ENCODE peak calls at places on chromosomes 7 and 10, in eight cellular contexts. One of them, this sample, is unnamed.

GRCh38 chr7:18896343-18896975 is 221.0 kb downstream of the TWIST1 start:
- DNase-seq in stomach: no peak
- DNase-seq in spleen: no peak
- DNase-seq in esophagus squamous epithelium: no peak
- DNase-seq in ovary: no peak
- DNase-seq in adrenal gland: no peak
- DNase-seq in right lobe of liver: no peak
- DNase-seq in prostate gland: no peak
- DNase-seq in this sample: no peak

GRCh38 chr10:91104185-91105041 is 116.0 kb upstream of the PCGF5 start:
- DNase-seq in adrenal gland: no peak
- DNase-seq in spleen: no peak
- DNase-seq in ovary: no peak
- DNase-seq in esophagus squamous epithelium: no peak
- DNase-seq in stomach: no peak
- DNase-seq in right lobe of liver: no peak
- DNase-seq in prostate gland: no peak
- DNase-seq in this sample: no peak

GRCh38 chr7:71393661-71394060 is 261.7 kb downstream of the GALNT17 start:
- DNase-seq in right lobe of liver: no peak
- DNase-seq in prostate gland: no peak
- DNase-seq in stomach: no peak
- DNase-seq in ovary: no peak
- DNase-seq in adrenal gland: no peak
- DNase-seq in esophagus squamous epithelium: no peak
- DNase-seq in spleen: no peak
- DNase-seq in this sample: no peak

GRCh38 chr10:78787095-78787494 is 281.7 kb upstream of the ZMIZ1 start:
- DNase-seq in ovary: no peak
- DNase-seq in esophagus squamous epithelium: no peak
- DNase-seq in adrenal gland: no peak
- DNase-seq in right lobe of liver: no peak
- DNase-seq in prostate gland: no peak
- DNase-seq in spleen: no peak
- DNase-seq in stomach: no peak
- DNase-seq in this sample: no peak

GRCh38 chr10:5283305-5284158 is 81.2 kb upstream of the UCN3 start:
- DNase-seq in stomach: peak; percentile 76
- DNase-seq in esophagus squamous epithelium: no peak
- DNase-seq in adrenal gland: peak; percentile 74
- DNase-seq in prostate gland: peak; percentile 31
- DNase-seq in ovary: peak; percentile 39
- DNase-seq in right lobe of liver: peak; percentile 84
- DNase-seq in spleen: no peak
- DNase-seq in this sample: peak; percentile 75

GRCh38 chr10:78205457-78205856 is 171.8 kb downstream of the RPS24 start:
- DNase-seq in spleen: no peak
- DNase-seq in adrenal gland: no peak
- DNase-seq in prostate gland: no peak
- DNase-seq in right lobe of liver: no peak
- DNase-seq in esophagus squamous epithelium: no peak
- DNase-seq in stomach: no peak
- DNase-seq in ovary: no peak
- DNase-seq in this sample: no peak

GRCh38 chr7:77531038-77531437 is 6.1 kb upstream of the PTPN12 start:
- DNase-seq in right lobe of liver: no peak
- DNase-seq in stomach: no peak
- DNase-seq in spleen: no peak
- DNase-seq in esophagus squamous epithelium: no peak
- DNase-seq in prostate gland: no peak
- DNase-seq in adrenal gland: no peak
- DNase-seq in ovary: no peak
- DNase-seq in this sample: no peak

GRCh38 chr10:70843776-70844489 is 28.2 kb downstream of the SGPL1 start:
- DNase-seq in stomach: no peak
- DNase-seq in adrenal gland: no peak
- DNase-seq in prostate gland: no peak
- DNase-seq in right lobe of liver: no peak
- DNase-seq in ovary: no peak
- DNase-seq in esophagus squamous epithelium: no peak
- DNase-seq in spleen: no peak
- DNase-seq in this sample: no peak

GRCh38 chr7:28722684-28723083 is 235.4 kb downstream of the TRIL start:
- DNase-seq in prostate gland: no peak
- DNase-seq in right lobe of liver: no peak
- DNase-seq in esophagus squamous epithelium: no peak
- DNase-seq in ovary: no peak
- DNase-seq in spleen: no peak
- DNase-seq in stomach: no peak
- DNase-seq in adrenal gland: no peak
- DNase-seq in this sample: no peak

GRCh38 chr10:52261362-52261761 is 52.7 kb upstream of the DKK1 start:
- DNase-seq in right lobe of liver: no peak
- DNase-seq in spleen: no peak
- DNase-seq in ovary: no peak
- DNase-seq in stomach: no peak
- DNase-seq in prostate gland: no peak
- DNase-seq in adrenal gland: no peak
- DNase-seq in esophagus squamous epithelium: no peak
- DNase-seq in this sample: no peak

GRCh38 chr10:118307237-118307636 is 34.9 kb downstream of the FAM204A start:
- DNase-seq in prostate gland: no peak
- DNase-seq in right lobe of liver: no peak
- DNase-seq in stomach: no peak
- DNase-seq in spleen: no peak
- DNase-seq in ovary: no peak
- DNase-seq in adrenal gland: no peak
- DNase-seq in esophagus squamous epithelium: no peak
- DNase-seq in this sample: no peak

GRCh38 chr10:33617381-33617780 is 282.9 kb upstream of the NRP1 start:
- DNase-seq in stomach: no peak
- DNase-seq in spleen: no peak
- DNase-seq in prostate gland: no peak
- DNase-seq in ovary: no peak
- DNase-seq in right lobe of liver: no peak
- DNase-seq in adrenal gland: no peak
- DNase-seq in esophagus squamous epithelium: no peak
- DNase-seq in this sample: no peak

GRCh38 chr7:126574276-126574675 is 678.5 kb downstream of the GRM8 start:
- DNase-seq in prostate gland: no peak
- DNase-seq in esophagus squamous epithelium: no peak
- DNase-seq in adrenal gland: no peak
- DNase-seq in ovary: no peak
- DNase-seq in right lobe of liver: no peak
- DNase-seq in spleen: no peak
- DNase-seq in stomach: no peak
- DNase-seq in this sample: no peak

GRCh38 chr7:50792342-50793114 is 9.8 kb upstream of the GRB10 start:
- DNase-seq in esophagus squamous epithelium: no peak
- DNase-seq in prostate gland: no peak
- DNase-seq in stomach: no peak
- DNase-seq in adrenal gland: peak; percentile 44
- DNase-seq in spleen: peak; percentile 81
- DNase-seq in ovary: peak; percentile 53
- DNase-seq in right lobe of liver: peak; percentile 56
- DNase-seq in this sample: no peak

GRCh38 chr10:73209705-73210104 is 37.4 kb downstream of the DNAJC9 start:
- DNase-seq in right lobe of liver: no peak
- DNase-seq in prostate gland: no peak
- DNase-seq in stomach: no peak
- DNase-seq in ovary: no peak
- DNase-seq in adrenal gland: no peak
- DNase-seq in esophagus squamous epithelium: no peak
- DNase-seq in spleen: no peak
- DNase-seq in this sample: no peak

GRCh38 chr10:126661841-126662520 is 8.5 kb downstream of the C10orf90 start:
- DNase-seq in esophagus squamous epithelium: no peak
- DNase-seq in ovary: no peak
- DNase-seq in spleen: no peak
- DNase-seq in right lobe of liver: no peak
- DNase-seq in adrenal gland: no peak
- DNase-seq in prostate gland: no peak
- DNase-seq in stomach: no peak
- DNase-seq in this sample: no peak

GRCh38 chr7:55774327-55775050 is 88.1 kb downstream of the SEPTIN14 start:
- DNase-seq in ovary: no peak
- DNase-seq in adrenal gland: peak; percentile 26
- DNase-seq in esophagus squamous epithelium: no peak
- DNase-seq in spleen: no peak
- DNase-seq in prostate gland: peak; percentile 65
- DNase-seq in right lobe of liver: no peak
- DNase-seq in stomach: no peak
- DNase-seq in this sample: no peak

GRCh38 chr7:46859963-46860475 is 721.9 kb downstream of the TNS3 start:
- DNase-seq in prostate gland: no peak
- DNase-seq in esophagus squamous epithelium: no peak
- DNase-seq in right lobe of liver: no peak
- DNase-seq in ovary: no peak
- DNase-seq in adrenal gland: no peak
- DNase-seq in stomach: no peak
- DNase-seq in spleen: no peak
- DNase-seq in this sample: no peak

GRCh38 chr7:64187408-64187807 is 19.6 kb upstream of the ZNF735 start:
- DNase-seq in right lobe of liver: no peak
- DNase-seq in esophagus squamous epithelium: no peak
- DNase-seq in ovary: no peak
- DNase-seq in spleen: no peak
- DNase-seq in adrenal gland: no peak
- DNase-seq in stomach: no peak
- DNase-seq in prostate gland: no peak
- DNase-seq in this sample: no peak

GRCh38 chr7:137981175-137981574 is 20.7 kb downstream of the CREB3L2 start:
- DNase-seq in right lobe of liver: no peak
- DNase-seq in prostate gland: no peak
- DNase-seq in ovary: no peak
- DNase-seq in spleen: no peak
- DNase-seq in stomach: no peak
- DNase-seq in esophagus squamous epithelium: no peak
- DNase-seq in adrenal gland: no peak
- DNase-seq in this sample: no peak

GRCh38 chr10:87092861-87093460 is 1.7 kb downstream of the GLUD1 start:
- DNase-seq in stomach: no peak
- DNase-seq in ovary: no peak
- DNase-seq in prostate gland: peak; percentile 27
- DNase-seq in right lobe of liver: peak; percentile 74
- DNase-seq in spleen: no peak
- DNase-seq in esophagus squamous epithelium: no peak
- DNase-seq in adrenal gland: no peak
- DNase-seq in this sample: peak; percentile 50

GRCh38 chr10:110269641-110270318 is 34.9 kb downstream of the SMNDC1 start:
- DNase-seq in ovary: no peak
- DNase-seq in adrenal gland: no peak
- DNase-seq in right lobe of liver: peak; percentile 75
- DNase-seq in stomach: peak; percentile 28
- DNase-seq in prostate gland: peak; percentile 12
- DNase-seq in esophagus squamous epithelium: no peak
- DNase-seq in spleen: no peak
- DNase-seq in this sample: no peak

GRCh38 chr7:135501402-135501801 is 8.5 kb downstream of the CNOT4 start:
- DNase-seq in esophagus squamous epithelium: no peak
- DNase-seq in right lobe of liver: no peak
- DNase-seq in ovary: no peak
- DNase-seq in stomach: no peak
- DNase-seq in spleen: no peak
- DNase-seq in adrenal gland: no peak
- DNase-seq in prostate gland: no peak
- DNase-seq in this sample: no peak
- TF ChIP-seq CTCF in esophagus squamous epithelium: no peak
- TF ChIP-seq CTCF in right lobe of liver: no peak
- TF ChIP-seq CTCF in ovary: no peak
- TF ChIP-seq CTCF in stomach: no peak
- TF ChIP-seq CTCF in spleen: no peak
- TF ChIP-seq CTCF in adrenal gland: no peak
- TF ChIP-seq CTCF in prostate gland: no peak
- TF ChIP-seq CTCF in this sample: no peak

DNA sequence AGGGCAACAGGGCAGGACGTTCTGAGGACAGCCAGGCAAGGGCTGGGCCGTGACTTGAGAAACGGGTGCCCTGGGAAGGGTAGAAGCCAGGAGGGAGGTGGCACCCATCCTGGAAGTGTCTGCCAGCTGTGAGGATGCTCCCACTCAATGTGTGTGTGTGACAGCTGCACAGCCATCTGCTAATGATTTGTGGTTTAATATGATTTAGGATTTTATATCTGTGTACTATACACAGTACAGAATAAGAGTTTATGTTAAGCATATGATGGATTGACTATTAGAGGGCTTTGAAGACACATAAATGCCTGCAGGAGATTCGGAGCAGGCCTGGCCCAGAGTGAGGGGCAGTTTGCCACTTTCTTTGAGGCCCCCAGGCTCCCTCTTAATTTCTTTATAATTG is 81.6 kb upstream of the VIPR2 start:
- DNase-seq in esophagus squamous epithelium: no peak
- DNase-seq in ovary: no peak
- DNase-seq in prostate gland: no peak
- DNase-seq in right lobe of liver: no peak
- DNase-seq in adrenal gland: no peak
- DNase-seq in spleen: no peak
- DNase-seq in stomach: no peak
- DNase-seq in this sample: no peak
- H3K9me3 ChIP-seq in esophagus squamous epithelium: no peaks in the 10 kb centered on the region
- H3K9me3 ChIP-seq in ovary: no peaks in the 10 kb centered on the region
- H3K9me3 ChIP-seq in prostate gland: no peaks in the 10 kb centered on the region
- H3K9me3 ChIP-seq in right lobe of liver: no peaks in the 10 kb centered on the region
- H3K9me3 ChIP-seq in adrenal gland: no peaks in the 10 kb centered on the region
- H3K9me3 ChIP-seq in spleen: no peaks in the 10 kb centered on the region
- H3K9me3 ChIP-seq in stomach: no peaks in the 10 kb centered on the region
- H3K9me3 ChIP-seq in this sample: no peaks in the 10 kb centered on the region

GRCh38 chr7:39810710-39811109 is 139.3 kb upstream of the CDK13 start:
- DNase-seq in stomach: no peak
- DNase-seq in right lobe of liver: no peak
- DNase-seq in ovary: no peak
- DNase-seq in prostate gland: no peak
- DNase-seq in spleen: no peak
- DNase-seq in esophagus squamous epithelium: no peak
- DNase-seq in adrenal gland: no peak
- DNase-seq in this sample: no peak

GRCh38 chr7:39810204-39810642 is 139.8 kb upstream of the CDK13 start:
- DNase-seq in spleen: no peak
- DNase-seq in ovary: no peak
- DNase-seq in stomach: no peak
- DNase-seq in right lobe of liver: no peak
- DNase-seq in adrenal gland: no peak
- DNase-seq in prostate gland: no peak
- DNase-seq in esophagus squamous epithelium: no peak
- DNase-seq in this sample: no peak

GRCh38 chr7:39816462-39817065 is 133.5 kb upstream of the CDK13 start:
- DNase-seq in prostate gland: no peak
- DNase-seq in ovary: no peak
- DNase-seq in right lobe of liver: no peak
- DNase-seq in esophagus squamous epithelium: no peak
- DNase-seq in stomach: no peak
- DNase-seq in adrenal gland: no peak
- DNase-seq in spleen: no peak
- DNase-seq in this sample: no peak

GRCh38 chr7:39811161-39811614 is 138.9 kb upstream of the CDK13 start:
- DNase-seq in prostate gland: no peak
- DNase-seq in adrenal gland: no peak
- DNase-seq in right lobe of liver: no peak
- DNase-seq in esophagus squamous epithelium: no peak
- DNase-seq in stomach: no peak
- DNase-seq in spleen: no peak
- DNase-seq in ovary: no peak
- DNase-seq in this sample: no peak
- TF ChIP-seq POLR2A in prostate gland: no peak
- TF ChIP-seq POLR2A in adrenal gland: no peak
- TF ChIP-seq POLR2A in right lobe of liver: no peak
- TF ChIP-seq POLR2A in esophagus squamous epithelium: no peak
- TF ChIP-seq POLR2A in stomach: no peak
- TF ChIP-seq POLR2A in spleen: no peak
- TF ChIP-seq POLR2A in ovary: no peak
- TF ChIP-seq POLR2A in this sample: no peak

GRCh38 chr7:114939484-114940097 is 17.7 kb downstream of the MDFIC start:
- DNase-seq in esophagus squamous epithelium: no peak
- DNase-seq in right lobe of liver: no peak
- DNase-seq in prostate gland: no peak
- DNase-seq in stomach: no peak
- DNase-seq in adrenal gland: no peak
- DNase-seq in ovary: no peak
- DNase-seq in spleen: no peak
- DNase-seq in this sample: no peak
- TF ChIP-seq CTCF in esophagus squamous epithelium: no peak
- TF ChIP-seq CTCF in right lobe of liver: no peak
- TF ChIP-seq CTCF in prostate gland: no peak
- TF ChIP-seq CTCF in stomach: no peak
- TF ChIP-seq CTCF in adrenal gland: no peak
- TF ChIP-seq CTCF in ovary: no peak
- TF ChIP-seq CTCF in spleen: no peak
- TF ChIP-seq CTCF in this sample: no peak